ENCODE peak calls at places on chromosomes 13 and 19, in four cellular contexts. U is HL-60, A is pancreas, H is left lung. M is an unnamed sample.

GRCh38 chr19:2476451-2477140 is 669 bp downstream of the GADD45B start:
- DNase-seq in A (peak), H (peak), U (peak), M (no peak)

GRCh38 chr19:34336781-34337271 is 28.2 kb upstream of the GPI start:
- DNase-seq in H (no peak), A (no peak), U (peak), M (no peak)

GRCh38 chr13:25478186-25478585 is 106.4 kb downstream of the ATP8A2 start:
- DNase-seq in A (no peak), H (no peak), U (no peak), M (no peak)

GRCh38 chr13:20703785-20704458 is 423 bp downstream of the IL17D start:
- DNase-seq in H (peak), U (peak), A (peak), M (peak)

GRCh38 chr19:57302020-57302465 is 18.2 kb upstream of the ZNF543 start:
- DNase-seq in A (no peak), U (peak), H (no peak), M (no peak)

GRCh38 chr19:15463865-15464371 is 426 bp downstream of the RASAL3 start:
- DNase-seq in U (peak), H (peak), A (peak), M (peak)

GRCh38 chr19:19997656-19998268 is 41.5 kb downstream of the ZNF682 start:
- DNase-seq in U (no peak), H (no peak), A (peak), M (no peak)

GRCh38 chr19:29837448-29837961 is 25.7 kb downstream of the CCNE1 start:
- DNase-seq in H (no peak), A (no peak), U (no peak), M (no peak)

GRCh38 chr19:44884566-44884965 is 6.5 kb upstream of the TOMM40 start:
- DNase-seq in U (no peak), A (peak), H (no peak), M (no peak)

GRCh38 chr13:21849323-21849722 is 178.4 kb downstream of the FGF9 start:
- DNase-seq in A (no peak), H (no peak), U (peak), M (no peak)

GRCh38 chr19:53112286-53112685 is 9.1 kb upstream of the ZNF160 start:
- DNase-seq in U (no peak), A (no peak), H (no peak), M (no peak)

GRCh38 chr13:48232420-48233096 is 448 bp upstream of the ITM2B start:
- DNase-seq in U (peak), A (no peak), H (no peak), M (no peak)

GRCh38 chr19:58451358-58452101 is at the start of gene ZNF324B:
- DNase-seq in A (peak), U (peak), H (peak), M (peak)

GRCh38 chr13:94947392-94947791 is 235.0 kb upstream of the SOX21 start:
- DNase-seq in H (no peak), A (no peak), U (no peak), M (no peak)

GRCh38 chr13:31334547-31334946 is 134.8 kb downstream of the B3GLCT start:
- DNase-seq in U (peak), H (no peak), A (no peak), M (no peak)

GRCh38 chr19:38653028-38653571 is 5.7 kb downstream of the ACTN4 start:
- DNase-seq in U (no peak), H (no peak), A (peak), M (no peak)

GRCh38 chr13:24742294-24742693 is 21.7 kb upstream of the RNF17 start:
- DNase-seq in U (no peak), H (no peak), A (no peak), M (no peak)

GRCh38 chr19:28823338-28823961 is 389.5 kb downstream of the UQCRFS1 start:
- DNase-seq in A (no peak), H (no peak), U (no peak), M (no peak)

GRCh38 chr13:52845766-52846566 is 2.5 kb downstream of the PCDH8 start:
- DNase-seq in A (peak), H (no peak), U (peak), M (no peak)

GRCh38 chr19:10505583-10506229 is 2.5 kb upstream of the KEAP1 start:
- DNase-seq in H (peak), U (peak), A (peak), M (peak)

GRCh38 chr13:70391678-70392077 is 283.4 kb upstream of the KLHL1 start:
- DNase-seq in H (no peak), U (no peak), A (no peak), M (no peak)

GRCh38 chr19:47113446-47114348 is at the start of gene ZC3H4:
- DNase-seq in H (peak), A (peak), U (peak), M (peak)

GRCh38 chr13:77330009-77330471 is 3.1 kb upstream of the MYCBP2 start:
- DNase-seq in A (no peak), H (no peak), U (no peak), M (no peak)

GRCh38 chr19:14432817-14433453 is at the start of gene PKN1:
- DNase-seq in A (peak), U (no peak), H (peak), M (no peak)

GRCh38 chr19:4660181-4660791 is 9.9 kb downstream of the MYDGF start:
- DNase-seq in A (no peak), H (no peak), U (peak), M (no peak)

DNA sequence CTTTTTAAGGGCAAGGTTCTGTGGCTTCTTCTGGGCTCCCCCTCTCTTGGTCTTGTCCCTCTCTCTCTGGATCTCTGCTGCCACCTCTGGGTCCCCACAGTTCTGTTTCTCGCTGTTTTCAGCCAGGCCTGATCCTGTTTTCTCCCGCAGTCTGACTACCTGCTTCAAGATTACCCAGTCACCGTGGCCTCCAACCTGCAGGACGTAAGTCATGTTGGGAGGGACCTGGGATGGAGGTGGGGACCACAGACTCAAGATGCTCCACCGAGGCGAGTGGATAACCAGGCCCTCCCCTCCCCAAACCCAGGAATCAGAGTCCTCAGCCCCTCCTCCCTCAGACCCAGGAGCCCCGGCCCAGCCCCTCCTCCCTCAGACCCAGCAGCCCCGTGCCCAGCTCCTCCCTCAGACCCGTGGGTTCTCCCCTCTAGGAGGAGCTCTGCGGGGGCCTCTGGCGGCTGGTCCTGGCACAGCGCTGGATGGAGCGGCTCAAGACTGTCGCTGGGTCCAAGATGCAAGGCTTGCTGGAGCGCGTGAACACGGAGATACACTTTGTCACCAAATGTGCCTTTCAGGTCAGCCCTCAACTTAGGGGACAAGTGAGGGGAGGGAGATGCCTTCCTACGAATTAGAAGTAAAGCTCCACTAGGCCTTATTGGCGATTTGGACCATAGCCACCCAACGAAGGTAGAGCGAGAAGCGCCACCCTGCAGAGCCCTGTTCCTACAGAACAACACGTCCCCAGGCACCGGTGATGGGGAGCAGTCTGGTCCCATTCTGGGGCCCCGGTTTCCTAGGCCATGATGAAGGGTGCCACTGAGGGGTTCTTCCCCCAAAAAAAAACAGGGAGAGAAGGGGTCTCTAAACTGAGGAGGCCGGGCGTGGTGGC is 2.2 kb downstream of the FLT3LG start:
- DNase-seq in U (peak), H (no peak), A (no peak), M (no peak)
- TF ChIP-seq CTCF in U (peak), H (peak), A (no peak), M (peak)

GRCh38 chr13:101858869-101859268 is 406.4 kb downstream of the ITGBL1 start:
- DNase-seq in H (no peak), U (no peak), A (no peak), M (no peak)
- TF ChIP-seq CTCF in H (no peak), U (no peak), A (no peak), M (no peak)

GRCh38 chr19:8335343-8336071 is 7.6 kb downstream of the KANK3 start:
- DNase-seq in A (peak), U (no peak), H (no peak), M (no peak)
- TF ChIP-seq CTCF in A (no peak), U (no peak), H (no peak), M (no peak)

GRCh38 chr19:7830272-7830771 is 304 bp downstream of the EVI5L start:
- DNase-seq in A (peak), U (no peak), H (peak), M (no peak)

GRCh38 chr19:7830823-7831222 is 805 bp downstream of the EVI5L start:
- DNase-seq in H (no peak), U (no peak), A (peak), M (no peak)

GRCh38 chr19:7832781-7833180 is 2.8 kb downstream of the EVI5L start:
- DNase-seq in H (no peak), U (no peak), A (no peak), M (no peak)

GRCh38 chr19:7832009-7832408 is 2.0 kb downstream of the EVI5L start:
- DNase-seq in U (no peak), H (no peak), A (peak), M (no peak)

DNA sequence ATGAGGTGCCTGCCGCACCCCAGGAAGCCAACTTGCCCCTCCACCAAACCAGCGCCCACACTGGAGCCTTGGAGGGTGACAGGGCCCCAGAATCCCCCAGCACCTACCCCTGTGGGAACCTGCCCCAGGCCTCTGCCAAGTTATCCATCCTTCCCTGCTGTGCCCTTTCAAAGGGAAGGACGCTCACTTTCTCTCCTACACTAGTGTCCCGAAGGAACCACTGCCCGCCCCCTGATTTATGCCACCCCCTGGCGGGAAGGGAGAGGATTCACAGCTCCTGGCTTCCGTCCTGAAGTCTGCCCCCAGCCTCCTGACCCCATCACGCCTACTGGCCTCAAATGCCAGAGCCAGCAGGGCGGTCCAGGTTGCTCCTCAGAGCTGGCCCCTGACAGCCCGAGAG is 1.4 kb downstream of the EVI5L start:
- DNase-seq in H (no peak), A (no peak), U (no peak), M (no peak)
- TF ChIP-seq CTCF in H (no peak), A (no peak), U (no peak), M (no peak)

GRCh38 chr19:36748431-36749275 is 24.0 kb downstream of the ZNF850 start:
- DNase-seq in H (no peak), A (no peak), U (no peak), M (no peak)

GRCh38 chr19:36745870-36746269 is 26.7 kb downstream of the ZNF850 start:
- DNase-seq in A (no peak), H (no peak), U (no peak), M (no peak)

GRCh38 chr19:36750066-36750691 is 22.4 kb downstream of the ZNF850 start:
- DNase-seq in A (no peak), U (no peak), H (no peak), M (no peak)

DNA sequence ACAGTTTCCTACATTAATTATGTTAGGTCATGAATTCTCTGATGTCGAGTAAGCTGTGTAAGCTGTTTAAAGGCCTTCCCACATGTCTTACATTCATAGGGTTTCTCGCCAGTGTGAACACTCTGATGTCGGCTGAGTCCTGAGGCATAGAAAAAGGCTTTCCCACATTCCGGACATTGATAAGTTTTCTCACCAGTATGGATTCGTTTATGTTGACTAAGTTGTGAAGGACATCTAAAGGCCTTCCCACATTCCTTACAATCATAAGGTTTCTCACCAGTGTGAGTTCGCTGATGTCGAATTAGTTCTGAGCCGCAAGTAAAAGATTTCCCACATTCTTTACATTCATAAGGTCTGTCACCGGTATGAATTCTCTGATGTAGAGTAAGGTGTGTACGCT is 24.9 kb downstream of the ZNF850 start:
- DNase-seq in H (no peak), A (no peak), U (no peak), M (no peak)
- TF ChIP-seq CTCF in H (no peak), A (no peak), U (no peak), M (no peak)

GRCh38 chr19:23998568-23998967 is 83.9 kb downstream of the ZNF726 start:
- DNase-seq in A (no peak), U (no peak), H (no peak), M (no peak)
- TF ChIP-seq CTCF in A (no peak), U (no peak), H (no peak), M (no peak)

M was measured in CD14-positive monocyte.